ENCODE peak calls at places on chromosomes 3 and 15, in six cellular contexts. H is H1, Z is K562, Q is SK-N-SH, P is HepG2, G is GM12878. I is an unnamed sample.

GRCh38 chr15:75791337-75791713 is 51.9 kb upstream of the UBE2Q2 start:
- DNase-seq in G (no peak), H (no peak), Z (no peak), P (no peak), Q (no peak), I (no peak)

GRCh38 chr3:46866720-46867549 is 3.7 kb upstream of the MYL3 start:
- DNase-seq in Z (peak), P (peak), H (no peak), Q (peak), G (no peak), I (no peak)

GRCh38 chr3:141486416-141486734 is 452 bp upstream of the RASA2 start:
- DNase-seq in P (peak), G (no peak), H (no peak), Z (no peak), Q (no peak), I (no peak)

GRCh38 chr3:43341788-43342187 is 55.4 kb downstream of the SNRK start:
- DNase-seq in G (no peak), H (no peak), Z (no peak), P (no peak), Q (no peak), I (no peak)

GRCh38 chr3:17138246-17139039 is 253.7 kb downstream of the PLCL2 start:
- DNase-seq in Q (no peak), Z (no peak), H (no peak), G (no peak), P (no peak), I (no peak)

GRCh38 chr3:54056521-54056920 is 65.8 kb upstream of the CACNA2D3 start:
- DNase-seq in G (no peak), P (no peak), Q (no peak), H (no peak), Z (no peak), I (no peak)

GRCh38 chr3:138370321-138370720 is 21.9 kb downstream of the MRAS start:
- DNase-seq in Q (no peak), H (no peak), G (no peak), P (no peak), Z (no peak), I (no peak)

GRCh38 chr3:42653560-42654330 is at the start of gene ZBTB47:
- DNase-seq in H (no peak), P (no peak), G (no peak), Q (no peak), Z (no peak), I (peak)

GRCh38 chr3:125186800-125187598 is 25.5 kb downstream of the SLC12A8 start:
- DNase-seq in H (no peak), Q (peak), G (no peak), Z (no peak), P (no peak), I (no peak)

GRCh38 chr15:70605606-70606410 is 157.6 kb downstream of the UACA start:
- DNase-seq in Z (no peak), H (no peak), Q (peak), P (peak), G (no peak), I (no peak)

GRCh38 chr3:88810455-88810854 is 297.0 kb upstream of the EPHA3 start:
- DNase-seq in P (no peak), G (no peak), Z (no peak), H (no peak), Q (no peak), I (no peak)

GRCh38 chr3:134900482-134900881 is 105.4 kb downstream of the EPHB1 start:
- DNase-seq in Q (no peak), P (no peak), G (no peak), H (no peak), Z (no peak), I (no peak)

GRCh38 chr3:171127611-171128010 is 101.1 kb upstream of the SLC2A2 start:
- DNase-seq in Z (no peak), Q (no peak), P (no peak), G (no peak), H (no peak), I (no peak)

GRCh38 chr15:60793656-60794055 is 314.7 kb upstream of the ICE2 start:
- DNase-seq in Z (no peak), Q (no peak), H (no peak), G (no peak), P (no peak), I (no peak)

GRCh38 chr3:102688556-102688930 is 253.7 kb downstream of the ZPLD1 start:
- DNase-seq in P (no peak), H (no peak), Q (no peak), Z (no peak), G (no peak), I (no peak)

GRCh38 chr3:152581941-152582340 is 253.0 kb upstream of the P2RY1 start:
- DNase-seq in Q (no peak), G (no peak), Z (no peak), H (no peak), P (no peak), I (no peak)

GRCh38 chr3:152586974-152587373 is 248.0 kb upstream of the P2RY1 start:
- DNase-seq in Q (no peak), P (no peak), G (no peak), Z (peak), H (no peak), I (no peak)

GRCh38 chr3:152578769-152579168 is 256.2 kb upstream of the P2RY1 start:
- DNase-seq in P (no peak), H (no peak), G (no peak), Q (no peak), Z (no peak), I (no peak)

GRCh38 chr3:152587861-152588260 is 247.1 kb upstream of the P2RY1 start:
- DNase-seq in H (no peak), Z (no peak), Q (no peak), G (no peak), P (no peak), I (no peak)

DNA sequence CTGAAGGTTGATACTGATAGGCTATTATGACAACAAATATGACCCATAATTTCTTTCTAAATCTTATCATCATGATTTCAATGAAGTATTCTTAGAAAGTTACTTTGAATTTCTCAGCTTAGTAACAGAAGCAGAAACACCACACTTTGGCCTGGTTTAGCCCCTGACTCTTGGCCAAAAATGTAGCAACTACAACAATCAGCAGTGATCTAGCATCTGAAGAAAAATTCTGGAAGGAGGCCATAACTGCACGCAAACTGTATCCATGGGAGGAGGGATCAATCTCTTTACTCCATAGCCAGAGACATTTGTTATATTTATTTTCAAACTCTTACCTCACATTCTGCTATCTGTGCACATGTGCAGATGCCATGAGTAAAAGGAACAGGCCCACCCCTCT is 251.0 kb upstream of the P2RY1 start:
- DNase-seq in Q (no peak), Z (no peak), P (no peak), H (no peak), G (no peak), I (no peak)
- TF ChIP-seq GABPA in Q (no peak), Z (no peak), P (no peak), H (no peak), G (no peak), I (no peak)

GRCh38 chr15:65067645-65068416 is at the start of gene RASL12:
- DNase-seq in Q (peak), P (no peak), G (no peak), Z (peak), H (no peak), I (no peak)
- H3K4me3 ChIP-seq in Q (no peak), P (no peak), G (no peak), Z (no peak), H (peak), I (no peak)

GRCh38 chr15:55774113-55774970 is 31.4 kb upstream of the PRTG start:
- DNase-seq in G (no peak), Z (peak), Q (peak), H (no peak), P (peak), I (no peak)
- TF ChIP-seq GABPA in G (no peak), Z (no peak), Q (no peak), H (no peak), P (no peak), I (no peak)

DNA sequence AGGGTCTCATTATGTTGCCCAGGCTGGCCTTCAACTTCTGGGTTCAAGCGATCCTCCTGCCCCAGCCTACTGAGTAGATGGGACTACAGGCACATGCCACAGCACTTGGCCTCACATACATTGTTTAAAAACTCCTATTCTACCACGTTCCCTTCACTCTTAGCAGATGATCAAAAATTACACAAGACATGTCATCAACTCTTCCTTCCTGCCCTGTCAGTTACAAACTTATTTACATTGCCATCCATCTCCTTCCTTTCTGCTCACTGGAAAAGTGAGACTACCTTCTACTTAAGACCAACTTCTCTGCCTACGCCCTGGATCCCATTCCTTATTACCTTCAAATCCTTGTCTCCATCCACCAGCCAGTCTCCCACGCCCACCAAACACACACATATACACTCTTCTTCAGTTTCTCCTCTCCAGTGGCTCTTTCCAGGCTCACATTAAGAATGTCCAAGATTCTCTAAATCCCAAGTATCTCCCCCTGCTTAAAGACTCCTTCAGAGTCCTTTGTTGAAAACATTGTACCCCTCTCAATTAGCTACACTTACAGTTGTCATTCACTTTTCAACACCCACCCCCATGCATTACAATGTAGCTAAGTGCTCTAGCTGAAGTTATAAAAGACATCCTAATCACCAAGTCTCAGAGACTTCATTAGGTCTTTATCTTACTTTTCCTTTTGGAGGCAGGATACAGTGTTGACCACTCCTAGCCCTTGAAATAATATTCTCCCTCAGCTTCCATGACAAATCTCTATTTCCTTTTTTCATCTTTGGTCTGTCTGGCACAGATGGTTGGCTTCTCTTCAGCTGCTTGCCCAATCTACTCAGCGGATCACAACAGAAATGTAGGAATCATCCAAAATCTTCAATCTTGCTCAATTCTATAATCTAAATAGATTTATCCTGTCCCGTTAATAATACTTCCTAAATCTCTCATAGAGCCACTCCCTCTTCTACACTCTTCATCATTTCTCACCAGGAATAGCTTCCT is 4.2 kb downstream of the PEAK1 start:
- DNase-seq in Q (no peak), Z (no peak), P (no peak), H (no peak), G (no peak), I (peak)
- H3K4me3 ChIP-seq in Q (no peak), Z (no peak), P (no peak), H (no peak), G (no peak), I (no peak)

DNA sequence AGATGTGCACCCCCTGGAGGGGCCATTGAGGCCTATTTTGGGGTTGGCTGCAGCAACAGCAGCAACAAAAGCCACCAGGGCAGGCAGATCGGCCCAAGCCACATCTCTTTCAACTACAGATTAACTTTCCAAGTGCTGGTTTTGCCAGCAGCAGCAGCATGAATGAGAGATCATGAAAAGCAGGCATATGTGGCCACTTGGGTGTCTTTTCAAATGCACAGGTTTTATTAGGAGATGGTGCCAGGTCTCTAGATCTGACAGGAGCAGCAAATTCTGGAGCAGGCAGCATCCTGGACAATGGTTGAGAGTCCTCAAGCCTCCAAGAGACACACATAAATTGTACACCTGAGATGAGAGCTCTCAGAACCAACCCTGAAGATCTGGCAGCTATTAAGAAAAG is 31.7 kb upstream of the CCDC66 start:
- DNase-seq in G (no peak), P (no peak), Q (no peak), H (no peak), Z (no peak), I (no peak)
- TF ChIP-seq GABPA in G (no peak), P (no peak), Q (no peak), H (no peak), Z (no peak), I (no peak)

DNA sequence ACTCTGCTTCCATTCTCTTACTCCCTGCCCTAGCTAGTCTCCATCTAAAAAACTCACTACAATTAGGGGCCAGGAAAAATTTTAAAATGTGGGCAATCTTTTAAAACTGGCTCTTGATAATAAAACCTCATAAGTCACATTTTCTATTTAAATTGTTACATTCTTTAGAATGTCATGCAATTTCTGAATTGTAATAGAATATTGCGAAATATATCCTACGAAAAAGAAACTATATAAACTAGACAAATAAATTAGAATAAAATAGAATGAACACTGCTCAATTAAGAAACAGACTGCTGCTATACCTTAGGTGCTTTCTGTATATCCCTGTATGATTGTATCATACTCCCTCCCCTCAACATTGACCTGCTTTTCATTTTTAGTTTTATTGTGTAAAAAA is 826.0 kb downstream of the IGSF11 start:
- DNase-seq in Z (no peak), G (no peak), Q (no peak), H (no peak), P (no peak), I (no peak)
- H3K4me3 ChIP-seq in Z (no peak), G (no peak), Q (no peak), H (no peak), P (no peak), I (no peak)

DNA sequence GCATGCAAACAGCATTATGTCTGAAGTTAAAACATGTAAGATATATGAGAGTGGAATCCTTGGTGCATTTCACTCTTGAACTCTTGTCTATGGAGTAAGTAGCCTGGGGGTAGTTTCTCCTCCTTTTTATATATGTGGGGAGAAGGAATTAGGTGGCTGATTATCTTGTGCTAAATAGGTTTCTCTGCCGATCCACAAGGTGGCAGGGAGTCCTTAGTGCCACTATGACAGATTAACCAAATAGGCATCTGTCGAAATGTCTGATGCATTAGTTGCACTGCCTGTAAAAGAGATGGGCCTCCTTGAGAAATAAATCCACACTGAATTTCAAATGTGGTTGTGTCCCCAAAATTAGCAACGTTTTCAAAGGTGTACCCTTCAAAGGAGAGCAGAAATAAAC is 170.1 kb downstream of the CNTN4 start:
- DNase-seq in P (no peak), Q (peak), Z (no peak), G (no peak), H (no peak), I (no peak)
- TF ChIP-seq GABPA in P (no peak), Q (no peak), Z (no peak), G (no peak), H (no peak), I (no peak)

DNA sequence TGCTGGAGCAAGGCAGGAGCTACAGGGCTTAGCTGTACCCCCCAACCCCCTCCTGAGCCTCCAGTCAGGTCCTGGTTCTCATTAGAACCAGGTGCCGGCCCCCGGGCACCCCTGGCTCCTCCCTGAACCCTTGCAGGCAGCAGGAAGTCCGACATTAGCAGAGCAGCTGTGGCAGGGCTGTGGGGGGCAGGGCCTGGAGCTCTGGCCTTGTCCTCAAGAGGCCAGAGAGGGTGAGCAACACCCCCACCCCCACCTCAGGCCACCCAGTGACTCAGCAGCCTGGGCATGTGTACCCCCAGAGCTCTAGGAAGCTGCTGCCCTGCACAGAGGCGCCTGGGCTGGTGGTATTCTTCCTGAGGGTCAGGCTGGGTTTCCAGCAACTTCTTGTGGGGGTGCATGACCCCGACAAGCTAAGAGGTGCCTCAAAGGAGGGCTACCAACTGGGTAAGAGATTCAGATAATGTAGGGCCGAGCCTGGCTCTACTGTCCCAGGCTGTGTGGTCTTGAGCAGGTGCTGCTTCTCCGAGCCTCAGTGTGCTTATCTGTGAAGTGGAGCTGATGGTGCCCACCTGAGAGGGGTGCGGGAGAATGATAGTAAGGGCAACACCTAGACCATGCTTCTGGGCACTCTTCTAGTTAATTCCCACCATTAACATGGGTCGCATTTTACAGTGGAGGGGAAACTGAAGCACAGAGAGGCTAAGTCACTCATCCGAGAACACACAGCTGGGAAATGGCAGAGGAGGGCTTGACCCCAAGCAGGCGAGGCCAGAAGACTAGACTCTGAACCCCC is 16.0 kb downstream of the H1-8 start:
- DNase-seq in H (peak), P (peak), Q (peak), Z (peak), G (no peak), I (peak)
- H3K4me3 ChIP-seq in H (no peak), P (no peak), Q (no peak), Z (no peak), G (no peak), I (no peak)